ENCODE peak calls at places on chromosome 20, in eight cellular contexts. P is GM23338, O is stomach, M is GM23248, F is OCI-LY7, L is midbrain, C is Peyer's patch, Y is psoas muscle. Z is an unnamed sample.

GRCh38 chr20:49964964-49965780 is 17.6 kb upstream of the SNAI1 start:
- DNase-seq in P (peak; percentile 89), O (peak; percentile 37), M (peak; percentile 41), F (peak; percentile 57), L (no peak), C (no peak), Y (no peak), Z (no peak)

GRCh38 chr20:6855806-6856205 is 88.3 kb downstream of the BMP2 start:
- DNase-seq in P (no peak), O (no peak), M (no peak), F (no peak), L (no peak), C (no peak), Y (no peak), Z (no peak)

GRCh38 chr20:48738399-48739304 is 89.1 kb downstream of the PREX1 start:
- DNase-seq in P (no peak), O (no peak), M (no peak), F (peak; percentile 39), L (no peak), C (no peak), Y (no peak), Z (no peak)

GRCh38 chr20:23187759-23188158 is 101.6 kb upstream of the CD93 start:
- DNase-seq in P (no peak), O (peak; percentile 53), M (no peak), F (no peak), L (no peak), C (no peak), Y (peak; percentile 64), Z (peak; percentile 55)

GRCh38 chr20:13222319-13222716 is 1.2 kb downstream of the ISM1 start:
- DNase-seq in P (peak; percentile 44), O (no peak), M (no peak), F (no peak), L (no peak), C (no peak), Y (no peak), Z (no peak)

GRCh38 chr20:23304616-23305015 is 46.0 kb upstream of the NXT1 start:
- DNase-seq in P (no peak), O (no peak), M (no peak), F (no peak), L (no peak), C (no peak), Y (no peak), Z (no peak)

GRCh38 chr20:50394569-50394968 is 115.6 kb upstream of the PTPN1 start:
- DNase-seq in P (no peak), O (no peak), M (no peak), F (no peak), L (no peak), C (no peak), Y (no peak), Z (no peak)

GRCh38 chr20:16531485-16531884 is 41.8 kb downstream of the KIF16B start:
- DNase-seq in P (no peak), O (no peak), M (no peak), F (no peak), L (no peak), C (no peak), Y (no peak), Z (no peak)

GRCh38 chr20:10219452-10219791 is 792 bp downstream of the SNAP25 start:
- DNase-seq in P (peak; percentile 79), O (peak; percentile 69), M (peak; percentile 71), F (peak; percentile 35), L (peak; percentile 87), C (peak; percentile 15), Y (peak; percentile 80), Z (peak; percentile 35)

GRCh38 chr20:61615806-61616205 is 363.7 kb downstream of the CDH4 start:
- DNase-seq in P (no peak), O (no peak), M (no peak), F (no peak), L (no peak), C (no peak), Y (no peak), Z (no peak)

GRCh38 chr20:4519530-4519929 is 202.2 kb upstream of the PRND start:
- DNase-seq in P (peak; percentile 78), O (no peak), M (peak; percentile 4), F (no peak), L (no peak), C (no peak), Y (no peak), Z (no peak)

GRCh38 chr20:51022803-51023616 is at the start of gene KCNG1:
- DNase-seq in P (peak; percentile 92), O (peak; percentile 68), M (peak; percentile 92), F (no peak), L (no peak), C (peak; percentile 20), Y (peak; percentile 67), Z (peak; percentile 21)

GRCh38 chr20:31642837-31643236 is 5.1 kb downstream of the COX4I2 start:
- DNase-seq in P (no peak), O (no peak), M (no peak), F (no peak), L (no peak), C (no peak), Y (no peak), Z (no peak)

Z was measured in lower leg skin.